ENCODE peak calls at places on chromosomes 3 and 15, in six cellular contexts. M is fibroblast of lung, L is cardiac muscle cell, E is heart left ventricle, Y is body of pancreas, Z is breast epithelium. Q is an unnamed sample.

GRCh38 chr3:18258492-18258891 is 166.6 kb downstream of the SATB1 start:
- DNase-seq in M (no peak), L (no peak), E (no peak), Y (no peak), Z (no peak), Q (no peak)

GRCh38 chr3:37072892-37073291 is 79.6 kb downstream of the MLH1 start:
- DNase-seq in M (peak; percentile 89), L (no peak), E (no peak), Y (no peak), Z (no peak), Q (no peak)

GRCh38 chr3:62604301-62604700 is 231.0 kb upstream of the FEZF2 start:
- DNase-seq in M (peak; percentile 89), L (no peak), E (no peak), Y (no peak), Z (no peak), Q (no peak)

GRCh38 chr15:42939841-42940240 is 19.3 kb upstream of the TTBK2 start:
- DNase-seq in M (no peak), L (no peak), E (no peak), Y (no peak), Z (no peak), Q (no peak)

GRCh38 chr15:59595434-59595915 is 16.1 kb upstream of the GCNT3 start:
- DNase-seq in M (no peak), L (no peak), E (no peak), Y (no peak), Z (no peak), Q (no peak)

GRCh38 chr15:51307811-51308210 is 30.6 kb downstream of the CYP19A1 start:
- DNase-seq in M (no peak), L (no peak), E (peak; percentile 38), Y (peak; percentile 34), Z (no peak), Q (no peak)

GRCh38 chr3:189563841-189564563 is 67.2 kb upstream of the TP63 start:
- DNase-seq in M (peak; percentile 97), L (no peak), E (no peak), Y (no peak), Z (no peak), Q (no peak)

GRCh38 chr15:84023636-84024035 is 211.9 kb upstream of the GOLGA6L4 start:
- DNase-seq in M (peak; percentile 6), L (peak; percentile 17), E (no peak), Y (peak; percentile 12), Z (no peak), Q (peak; percentile 67)

GRCh38 chr3:195172285-195172684 is 98.7 kb downstream of the XXYLT1 start:
- DNase-seq in M (peak; percentile 74), L (no peak), E (no peak), Y (no peak), Z (no peak), Q (no peak)

GRCh38 chr3:55467099-55467498 is 20.0 kb downstream of the WNT5A start:
- DNase-seq in M (peak; percentile 80), L (no peak), E (no peak), Y (no peak), Z (no peak), Q (no peak)

GRCh38 chr3:109772520-109772919 is 435.2 kb upstream of the DPPA4 start:
- DNase-seq in M (no peak), L (no peak), E (no peak), Y (no peak), Z (no peak), Q (no peak)

GRCh38 chr3:120894285-120894684 is 13.7 kb upstream of the STXBP5L start:
- DNase-seq in M (peak; percentile 75), L (no peak), E (no peak), Y (no peak), Z (no peak), Q (peak; percentile 39)

GRCh38 chr15:26630857-26631256 is 142.0 kb downstream of the GABRB3 start:
- DNase-seq in M (no peak), L (no peak), E (no peak), Y (no peak), Z (no peak), Q (no peak)

GRCh38 chr3:149224736-149225594 is 3.3 kb upstream of the CP start:
- DNase-seq in M (peak; percentile 83), L (peak; percentile 12), E (no peak), Y (peak; percentile 52), Z (no peak), Q (no peak)

GRCh38 chr3:100042577-100042981 is 71.7 kb downstream of the FILIP1L start:
- DNase-seq in M (peak; percentile 94), L (no peak), E (no peak), Y (no peak), Z (no peak), Q (no peak)

GRCh38 chr3:126339466-126339865 is 17.7 kb downstream of the KLF15 start:
- DNase-seq in M (no peak), L (no peak), E (no peak), Y (no peak), Z (no peak), Q (peak; percentile 14)

DNA sequence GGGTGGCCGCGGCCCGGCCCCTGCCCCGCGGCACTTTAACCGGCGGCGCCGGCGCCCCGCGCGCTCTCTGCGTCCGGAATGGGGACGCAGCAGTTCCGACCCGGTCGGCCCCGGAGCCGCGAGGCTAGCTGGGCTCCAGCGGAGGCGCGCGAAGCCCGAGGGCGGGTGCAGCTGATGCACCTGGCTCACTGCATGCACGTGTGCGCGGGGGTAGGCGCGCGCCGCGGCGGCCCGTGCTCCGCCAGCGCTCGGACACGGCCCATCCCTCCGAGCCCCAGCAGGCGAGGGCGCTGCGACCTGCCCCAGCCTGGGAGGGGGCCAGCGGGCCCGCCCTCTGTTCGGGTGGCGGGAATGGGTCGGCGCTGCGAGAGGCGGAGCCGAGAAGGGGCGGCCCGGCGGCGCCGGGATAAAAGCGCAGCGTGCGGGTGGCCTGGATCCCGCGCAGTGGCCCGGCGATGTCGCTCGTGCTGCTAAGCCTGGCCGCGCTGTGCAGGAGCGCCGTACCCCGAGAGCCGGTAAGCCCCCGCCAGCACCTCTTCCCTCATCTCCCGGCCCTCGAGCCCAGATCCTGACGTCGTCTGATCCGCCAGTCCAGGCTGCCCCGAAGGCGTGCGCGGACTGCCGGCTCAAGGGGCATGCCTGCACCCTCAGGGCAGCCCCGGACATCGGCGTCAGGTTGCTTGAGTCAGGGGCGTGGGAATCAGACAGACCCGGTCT is at the start of the genes CHDH and IL17RB:
- DNase-seq in M (peak; percentile 11), L (peak; percentile 74), E (peak; percentile 64), Y (peak; percentile 90), Z (peak; percentile 76), Q (peak; percentile 75)
- TF ChIP-seq CTCF in M (no peak), L (no peak), E (no peak), Y (no peak), Z (no peak), Q (no peak)

GRCh38 chr15:68207176-68207935 is 2.2 kb upstream of the CALML4 start:
- DNase-seq in M (no peak), L (no peak), E (no peak), Y (no peak), Z (no peak), Q (peak; percentile 20)
- H3K27ac ChIP-seq in M (no peak overlapping the region), L (no peak overlapping the region), E (no peak overlapping the region), Y (no peak overlapping the region), Z (no peak overlapping the region), Q (no peak overlapping the region)

GRCh38 chr3:46703013-46703520 is 1.9 kb downstream of the TMIE start:
- DNase-seq in M (no peak), L (no peak), E (peak; percentile 22), Y (no peak), Z (no peak), Q (peak; percentile 9)

GRCh38 chr3:46705751-46706572 is 4.8 kb downstream of the TMIE start:
- DNase-seq in M (peak; percentile 58), L (no peak), E (peak; percentile 27), Y (no peak), Z (no peak), Q (no peak)

GRCh38 chr3:46706771-46707582 is 5.8 kb downstream of the TMIE start:
- DNase-seq in M (no peak), L (no peak), E (peak; percentile 18), Y (no peak), Z (no peak), Q (peak; percentile 8)

GRCh38 chr3:46707601-46708011 is 6.4 kb downstream of the TMIE start:
- DNase-seq in M (no peak), L (no peak), E (no peak), Y (no peak), Z (no peak), Q (no peak)

DNA sequence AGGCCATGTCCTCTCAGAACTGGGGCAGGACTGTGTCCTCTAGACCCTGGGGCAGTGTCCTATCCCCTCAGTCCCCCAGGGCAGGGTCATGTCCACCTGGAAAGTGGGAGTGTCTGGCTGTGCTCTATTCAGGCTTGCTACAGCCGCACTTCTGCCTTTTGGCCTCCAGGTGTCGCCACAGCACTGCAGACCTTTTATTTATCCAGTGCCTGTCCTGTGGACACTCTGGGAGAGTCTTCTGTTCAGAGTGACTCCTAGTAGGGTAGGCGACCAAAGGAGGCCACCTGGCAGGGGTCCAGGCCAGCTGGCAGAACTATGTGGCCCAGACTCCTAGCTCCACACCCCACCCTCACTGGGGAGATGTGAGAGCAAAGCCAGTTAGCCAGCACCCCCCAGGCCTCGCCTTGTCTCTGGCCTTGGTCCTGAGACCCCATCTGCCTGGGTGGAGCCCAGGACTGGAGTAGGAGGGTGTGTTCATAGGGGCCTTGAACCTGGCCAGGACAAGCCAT is 3.9 kb downstream of the TMIE start:
- DNase-seq in M (peak; percentile 40), L (peak; percentile 78), E (peak; percentile 65), Y (peak; percentile 84), Z (peak; percentile 69), Q (peak; percentile 82)
- TF ChIP-seq CTCF in M (peak; percentile 88), L (peak; percentile 93), E (peak; percentile 94), Y (peak; percentile 98), Z (peak; percentile 97), Q (peak; percentile 96)

DNA sequence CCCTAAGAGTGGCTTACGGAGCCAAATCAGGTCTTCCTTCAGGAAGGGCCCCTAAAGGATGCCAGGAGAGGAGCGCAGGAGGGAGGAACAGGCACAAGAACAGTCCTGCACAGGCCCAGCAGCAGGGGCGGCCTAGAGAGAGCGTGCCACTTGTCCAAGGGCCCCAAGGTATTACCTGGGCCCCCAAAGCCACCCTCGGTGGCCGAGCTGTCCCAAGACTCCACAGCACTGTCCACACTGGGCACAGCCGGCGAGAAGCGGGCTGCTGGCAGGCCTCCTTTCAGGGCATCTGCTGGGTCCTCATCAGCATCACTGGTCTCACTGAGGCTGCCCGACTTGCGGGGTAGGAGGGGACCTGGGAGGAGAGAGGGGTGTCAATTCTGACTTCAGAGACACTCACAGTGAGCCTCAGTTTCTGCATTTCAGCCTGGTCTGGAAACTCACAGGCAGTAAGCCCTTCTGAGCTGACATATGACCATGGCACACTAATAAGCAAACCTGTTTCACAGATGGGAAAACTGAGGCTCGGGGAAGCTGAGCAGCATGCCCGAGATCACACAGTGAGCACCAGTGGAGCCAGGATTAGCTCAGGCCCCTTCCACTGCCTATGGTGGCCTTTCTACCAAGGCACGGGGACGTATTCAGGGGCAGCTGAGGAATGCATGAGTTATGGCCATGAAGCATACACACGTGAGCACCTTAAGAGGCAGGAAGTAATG is 33.4 kb downstream of the GRIP2 start:
- DNase-seq in M (no peak), L (no peak), E (no peak), Y (no peak), Z (no peak), Q (peak; percentile 9)
- H3K27ac ChIP-seq in M (no peak overlapping the region), L (no peak overlapping the region), E (no peak overlapping the region), Y (no peak overlapping the region), Z (no peak overlapping the region), Q (no peak overlapping the region)

DNA sequence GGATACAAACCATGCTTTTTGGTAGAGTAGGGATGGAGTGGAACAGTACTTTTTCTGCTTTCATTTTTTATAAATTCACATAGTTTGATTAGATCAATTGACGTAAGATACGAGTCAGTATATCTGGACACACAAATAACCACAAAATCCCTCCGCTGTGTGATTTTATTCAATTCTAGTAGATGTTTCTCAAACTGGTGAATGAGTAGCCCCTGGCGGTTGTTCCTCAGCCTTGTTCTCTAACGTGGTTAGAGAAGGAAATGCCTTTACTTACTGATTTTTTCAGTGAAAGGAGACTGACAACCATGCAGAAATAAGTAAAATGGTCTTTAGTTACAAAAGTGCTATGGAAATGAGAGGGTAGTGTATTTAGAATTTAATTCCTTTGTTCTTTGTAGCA is 161.0 kb downstream of the TCF12 start:
- DNase-seq in M (peak; percentile 44), L (no peak), E (no peak), Y (no peak), Z (no peak), Q (no peak)
- TF ChIP-seq CTCF in M (no peak), L (no peak), E (no peak), Y (no peak), Z (no peak), Q (no peak)